ENCODE peak calls at places on chromosomes 5 and 9, in seven cellular contexts. X, L, S, Y, V, G and K are unnamed samples. For H3K4me1, the result is how much of the 10 kb centered on the place peaks cover.

GRCh38 chr9:72980183-72980582 is 27.3 kb upstream of the ALDH1A1 start:
- DNase-seq in S (no peak), G (no peak), Y (no peak), V (no peak), X (no peak), L (no peak), K (no peak)

GRCh38 chr9:78278801-78279200 is 18.1 kb upstream of the PSAT1 start:
- DNase-seq in S (no peak), V (no peak), Y (no peak), X (no peak), G (no peak), L (no peak), K (no peak)

GRCh38 chr9:124810513-124811355 is 33.8 kb downstream of the OLFML2A start:
- DNase-seq in V (peak), X (no peak), G (peak), S (no peak), Y (peak), L (peak), K (peak)

GRCh38 chr5:140262221-140262620 is 40.7 kb downstream of the PFDN1 start:
- DNase-seq in S (no peak), L (no peak), Y (no peak), V (no peak), G (no peak), X (no peak), K (no peak)

GRCh38 chr9:113352411-113352810 is 3.1 kb downstream of the BSPRY start:
- DNase-seq in L (no peak), Y (no peak), V (no peak), G (no peak), X (no peak), S (no peak), K (no peak)

GRCh38 chr9:34163439-34163838 is 15.4 kb upstream of the UBAP1 start:
- DNase-seq in Y (no peak), X (no peak), V (no peak), L (no peak), G (peak), S (no peak), K (peak)

GRCh38 chr5:38316544-38317224 is 58.3 kb downstream of the EGFLAM start:
- DNase-seq in L (no peak), Y (no peak), X (no peak), S (no peak), G (no peak), V (no peak), K (peak)

GRCh38 chr9:90855208-90856000 is 53.8 kb downstream of the SYK start:
- DNase-seq in X (no peak), V (no peak), Y (no peak), L (no peak), S (no peak), G (no peak), K (no peak)

GRCh38 chr9:91945277-91946074 is 4.6 kb downstream of the ROR2 start:
- DNase-seq in G (no peak), X (no peak), S (no peak), V (peak), L (peak), Y (no peak), K (peak)

GRCh38 chr5:53219610-53220009 is 110.1 kb upstream of the MOCS2 start:
- DNase-seq in X (no peak), G (no peak), S (no peak), L (no peak), Y (no peak), V (no peak), K (no peak)

GRCh38 chr9:135409286-135410200 is 70.0 kb upstream of the PPP1R26 start:
- DNase-seq in L (no peak), G (no peak), S (no peak), V (no peak), X (no peak), Y (no peak), K (no peak)

GRCh38 chr5:115262066-115262404 is 642 bp downstream of the PGGT1B start:
- DNase-seq in L (peak), V (peak), Y (peak), G (peak), S (peak), X (no peak), K (peak)

GRCh38 chr9:6877671-6878161 is 119.9 kb downstream of the KDM4C start:
- DNase-seq in G (peak), L (no peak), X (no peak), Y (no peak), S (no peak), V (no peak), K (peak)

GRCh38 chr5:181204561-181205401 is at the start of gene TRIM7:
- DNase-seq in G (peak), Y (no peak), S (peak), X (peak), L (peak), V (peak), K (peak)

GRCh38 chr5:62661126-62661525 is 82.5 kb downstream of the LRRC70 start:
- DNase-seq in L (peak), S (no peak), V (no peak), Y (no peak), G (no peak), X (no peak), K (no peak)

GRCh38 chr5:80837679-80838078 is 122.5 kb upstream of the RASGRF2 start:
- DNase-seq in Y (no peak), V (no peak), G (no peak), S (no peak), L (no peak), X (no peak), K (no peak)

GRCh38 chr5:94778712-94779111 is 160.2 kb downstream of the SLF1 start:
- DNase-seq in V (no peak), Y (no peak), S (no peak), G (no peak), X (no peak), L (no peak), K (no peak)

GRCh38 chr5:72125931-72126620 is 18.8 kb downstream of the MAP1B start:
- DNase-seq in G (no peak), Y (no peak), L (peak), S (no peak), X (no peak), V (no peak), K (peak)

GRCh38 chr5:72122619-72123018 is 15.3 kb downstream of the MAP1B start:
- DNase-seq in X (no peak), S (no peak), G (no peak), L (peak), Y (no peak), V (no peak), K (no peak)

GRCh38 chr5:72125271-72125670 is 18.0 kb downstream of the MAP1B start:
- DNase-seq in V (no peak), Y (no peak), S (no peak), X (no peak), G (no peak), L (no peak), K (no peak)

GRCh38 chr5:72121753-72122445 is 14.6 kb downstream of the MAP1B start:
- DNase-seq in Y (no peak), G (no peak), S (no peak), L (peak), V (no peak), X (no peak), K (no peak)

DNA sequence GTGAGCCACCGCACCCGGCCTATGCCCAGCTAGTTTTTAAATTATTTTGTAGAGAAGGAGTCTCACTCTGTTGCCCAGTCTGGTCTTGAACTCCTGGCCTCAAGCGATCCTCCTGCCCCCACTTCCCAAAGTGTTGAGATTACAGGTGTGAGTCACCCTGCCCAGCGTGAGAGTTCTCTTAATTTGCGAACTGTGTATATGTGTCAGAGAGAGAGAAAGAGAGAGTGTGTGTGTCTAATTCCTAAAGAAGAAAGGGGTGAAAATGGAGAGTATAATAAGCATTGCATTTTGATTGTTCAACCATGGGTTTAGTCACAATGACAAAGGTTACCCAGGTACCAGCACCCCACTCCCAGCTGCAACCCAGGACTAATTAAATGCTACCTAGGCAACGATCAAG is 16.5 kb downstream of the MAP1B start:
- DNase-seq in G (no peak), V (no peak), X (no peak), L (no peak), S (no peak), Y (no peak), K (no peak)
- H3K4me1 ChIP-seq in G (half or more), V (under half), X (under half), L (half or more), S (under half), Y (under half), K (under half)

DNA sequence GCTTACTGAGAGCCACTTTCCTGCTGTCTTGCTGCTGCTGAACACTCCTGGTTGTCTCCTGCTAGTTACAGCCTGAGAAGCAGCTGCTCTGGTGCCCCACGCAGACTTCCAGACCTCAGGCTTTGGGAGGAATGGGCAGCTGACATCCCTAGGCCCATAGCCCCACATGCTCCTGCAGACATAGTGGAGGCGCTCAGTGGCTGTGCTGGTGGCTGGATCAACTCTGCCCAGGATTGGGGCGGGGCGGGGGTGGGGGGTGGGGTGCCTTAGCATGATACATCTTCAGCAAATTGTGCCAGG is 93.9 kb downstream of the DAB2IP start:
- DNase-seq in S (no peak), X (no peak), L (no peak), G (no peak), Y (no peak), V (no peak), K (no peak)
- H3K4me1 ChIP-seq in S (under half), X (half or more), L (under half), G (under half), Y (under half), V (under half), K (under half)

GRCh38 chr9:137720571-137721110 is 101.8 kb downstream of the EHMT1 start:
- DNase-seq in Y (no peak), L (no peak), X (no peak), G (no peak), S (no peak), V (no peak), K (no peak)
- H3K4me1 ChIP-seq in Y (under half), L (under half), X (under half), G (under half), S (under half), V (under half), K (under half)

GRCh38 chr9:2284770-2285169 is 269.6 kb downstream of the SMARCA2 start:
- DNase-seq in S (no peak), V (no peak), X (no peak), Y (no peak), L (no peak), G (no peak), K (no peak)
- H3K4me1 ChIP-seq in S (under half), V (under half), X (under half), Y (under half), L (under half), G (under half), K (under half)

GRCh38 chr5:173300389-173301047 is 27.7 kb downstream of the STC2 start:
- DNase-seq in Y (no peak), S (no peak), L (no peak), X (no peak), V (no peak), G (no peak), K (no peak)
- H3K4me1 ChIP-seq in Y (under half), S (under half), L (under half), X (under half), V (under half), G (under half), K (under half)

GRCh38 chr5:32163785-32164184 is 10.3 kb downstream of the GOLPH3 start:
- DNase-seq in X (no peak), S (no peak), V (no peak), L (no peak), G (no peak), Y (no peak), K (no peak)
- H3K4me1 ChIP-seq in X (half or more), S (under half), V (under half), L (under half), G (under half), Y (under half), K (half or more)

DNA sequence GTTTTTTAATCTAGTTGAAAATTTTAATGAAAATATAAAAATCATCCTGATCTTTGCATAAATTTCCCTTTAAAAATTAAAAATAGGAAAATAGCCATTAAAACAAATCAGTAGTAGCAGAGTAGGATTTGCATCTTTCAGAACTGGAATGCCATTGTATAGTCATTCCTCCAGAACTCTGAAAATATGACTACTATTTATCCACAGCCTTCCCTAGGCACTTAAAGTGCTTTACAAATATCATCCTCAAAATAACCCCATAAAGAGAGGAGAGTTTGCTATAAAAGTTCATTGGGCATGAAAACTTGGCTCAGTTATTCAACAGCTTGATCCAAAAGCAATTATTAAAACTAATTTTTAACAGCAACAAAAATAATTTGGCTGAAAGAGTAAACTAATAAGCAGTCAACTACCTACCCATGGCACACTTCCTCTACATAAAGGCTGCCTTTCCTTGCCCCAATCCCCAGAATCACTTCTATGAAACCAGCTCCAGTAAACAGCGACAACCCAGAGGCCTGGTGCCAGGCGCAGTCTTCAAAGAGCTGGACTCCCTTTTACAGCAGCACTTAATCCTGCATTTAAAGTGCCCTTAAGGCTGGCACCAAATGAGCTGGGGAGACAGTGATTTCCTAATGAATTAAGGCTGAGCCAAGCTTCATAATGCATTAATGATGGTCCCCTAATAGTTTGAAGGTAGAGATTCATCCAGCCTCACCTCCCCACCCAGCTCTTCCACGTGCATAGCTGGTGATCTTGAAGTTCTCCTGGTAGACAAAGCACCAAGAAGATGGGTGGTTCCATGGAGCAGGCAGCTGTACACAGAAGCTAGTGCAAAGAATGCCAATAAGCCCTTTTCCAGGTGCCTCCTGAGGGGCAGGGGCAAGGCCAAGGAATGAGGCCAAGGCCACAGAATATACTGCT is 36.1 kb downstream of the LHFPL2 start:
- DNase-seq in V (no peak), X (no peak), Y (no peak), G (no peak), L (no peak), S (no peak), K (no peak)
- H3K4me1 ChIP-seq in V (half or more), X (under half), Y (under half), G (half or more), L (under half), S (under half), K (under half)

GRCh38 chr5:59789197-59789596 is 104.3 kb downstream of the PDE4D start:
- DNase-seq in Y (no peak), X (no peak), G (no peak), L (no peak), V (no peak), S (no peak), K (no peak)

GRCh38 chr5:59783264-59783663 is 110.3 kb downstream of the PDE4D start:
- DNase-seq in G (no peak), L (no peak), V (no peak), S (no peak), X (no peak), Y (no peak), K (no peak)

GRCh38 chr5:59789894-59790293 is 103.6 kb downstream of the PDE4D start:
- DNase-seq in V (no peak), Y (no peak), G (no peak), S (peak), L (no peak), X (no peak), K (no peak)

GRCh38 chr5:59785701-59786100 is 107.8 kb downstream of the PDE4D start:
- DNase-seq in X (no peak), V (no peak), Y (no peak), S (no peak), G (no peak), L (no peak), K (no peak)

DNA sequence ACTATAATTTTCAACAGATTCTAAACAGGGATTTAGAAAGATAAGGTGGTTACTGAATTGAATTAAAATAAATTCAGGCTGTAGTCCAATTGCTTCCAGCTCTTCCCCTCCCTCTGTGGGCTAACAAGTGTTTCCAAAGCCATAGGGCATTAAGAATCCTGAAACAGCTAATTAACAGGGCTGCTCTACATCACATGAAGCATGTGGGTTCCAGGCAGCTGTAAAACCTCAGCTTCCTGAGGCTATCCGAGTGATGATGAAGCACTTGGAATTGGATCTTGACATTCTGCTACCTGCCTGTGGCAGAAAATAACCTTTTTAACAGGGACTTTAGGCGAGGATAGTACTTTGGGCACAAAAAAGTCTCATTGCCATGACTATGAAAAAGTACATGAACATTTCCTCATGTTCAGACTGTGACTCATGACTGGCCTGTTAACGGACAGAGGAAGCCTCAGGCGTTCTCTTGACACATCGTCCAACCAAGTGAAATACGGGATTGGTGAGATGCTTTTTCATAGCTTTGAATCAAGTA is 107.2 kb downstream of the PDE4D start:
- DNase-seq in X (no peak), L (no peak), S (peak), Y (no peak), V (no peak), G (no peak), K (peak)
- H3K4me1 ChIP-seq in X (under half), L (under half), S (under half), Y (under half), V (under half), G (half or more), K (under half)

GRCh38 chr9:86591472-86591871 is 237.3 kb upstream of the TUT7 start:
- DNase-seq in S (no peak), G (no peak), Y (no peak), V (no peak), X (no peak), L (no peak), K (no peak)
- H3K4me1 ChIP-seq in S (under half), G (under half), Y (under half), V (under half), X (under half), L (under half), K (under half)